ENCODE peak calls at places on chromosomes 5 and 9, in nine cellular contexts. U is fibroblast of lung; R is nucleus accumbens; V is activated naive CD8-positive, alpha-beta T cell treated with anti-CD3 and anti-CD28 coated beads, Interleukin-2, amount 10 ng/mL, durations not matched to agents 7 days and 5 days; O is AG09319; M is HS-5; F is memory B cell; X is kidney; L is T-helper 2 cell. B is an unnamed sample.

GRCh38 chr9:119003218-119003617 is 366.0 kb downstream of the BRINP1 start:
- DNase-seq in M (peak), L (no peak), X (no peak), O (no peak), V (no peak), R (no peak), U (peak), F (no peak), B (peak)

GRCh38 chr5:14818931-14819790 is 52.4 kb downstream of the ANKH start:
- DNase-seq in U (no peak), X (no peak), M (no peak), F (no peak), V (no peak), O (no peak), R (no peak), L (no peak), B (no peak)

GRCh38 chr9:114289571-114290481 is 33.1 kb upstream of the ORM1 start:
- DNase-seq in U (no peak), F (no peak), M (no peak), L (no peak), X (peak), O (no peak), V (peak), R (no peak), B (no peak)

GRCh38 chr5:179836225-179837019 is 15.7 kb downstream of the SQSTM1 start:
- DNase-seq in X (peak), R (no peak), L (peak), M (no peak), F (no peak), U (peak), V (peak), O (no peak), B (no peak)

GRCh38 chr5:31993182-31993961 is 180.7 kb downstream of the GOLPH3 start:
- DNase-seq in O (peak), X (no peak), M (peak), R (no peak), L (no peak), V (no peak), F (no peak), U (peak), B (peak)

GRCh38 chr9:96553070-96553469 is 66.6 kb downstream of the CDC14B start:
- DNase-seq in L (no peak), O (peak), M (peak), V (no peak), U (peak), X (no peak), R (no peak), F (no peak), B (peak)

GRCh38 chr9:114385412-114386181 is 2.2 kb downstream of the AKNA start:
- DNase-seq in U (peak), O (no peak), X (peak), L (peak), R (peak), F (peak), M (peak), V (peak), B (peak)

GRCh38 chr5:123182072-123182471 is 93.0 kb downstream of the PRDM6 start:
- DNase-seq in F (no peak), M (no peak), X (no peak), V (no peak), U (no peak), R (no peak), O (no peak), L (no peak), B (no peak)

GRCh38 chr9:128733256-128733655 is 9.3 kb upstream of the ZDHHC12 start:
- DNase-seq in V (no peak), U (peak), X (no peak), R (no peak), O (peak), F (no peak), L (no peak), M (no peak), B (peak)

GRCh38 chr9:132794730-132795380 is 83.2 kb downstream of the AK8 start:
- DNase-seq in O (no peak), F (no peak), U (no peak), R (no peak), X (no peak), V (no peak), M (no peak), L (no peak), B (no peak)

GRCh38 chr5:77266291-77266690 is 55.8 kb downstream of the PDE8B start:
- DNase-seq in O (no peak), F (no peak), U (peak), X (no peak), M (no peak), L (no peak), V (no peak), R (no peak), B (no peak)

GRCh38 chr5:60701317-60701988 is 1.5 kb upstream of the DEPDC1B start:
- DNase-seq in R (no peak), F (no peak), U (no peak), X (no peak), L (no peak), V (no peak), M (no peak), O (no peak), B (no peak)

GRCh38 chr5:591746-592145 is 20.4 kb upstream of the CEP72 start:
- DNase-seq in M (no peak), L (no peak), F (no peak), U (no peak), X (no peak), V (no peak), O (no peak), R (no peak), B (no peak)

GRCh38 chr9:110123364-110124095 is 84.4 kb downstream of the C9orf152 start:
- DNase-seq in U (peak), X (no peak), M (no peak), V (no peak), F (no peak), O (no peak), R (no peak), L (no peak), B (no peak)

GRCh38 chr9:1429328-1429727 is 379.2 kb downstream of the DMRT2 start:
- DNase-seq in U (no peak), V (no peak), L (no peak), R (no peak), X (no peak), O (no peak), M (no peak), F (no peak), B (no peak)

GRCh38 chr9:113582698-113583200 is 119.2 kb downstream of the RGS3 start:
- DNase-seq in X (peak), V (no peak), U (no peak), F (no peak), L (no peak), O (no peak), R (no peak), M (no peak), B (no peak)

GRCh38 chr9:126374366-126374781 is 47.7 kb downstream of the MVB12B start:
- DNase-seq in O (no peak), X (no peak), L (no peak), U (no peak), M (no peak), V (no peak), F (no peak), R (no peak), B (no peak)

GRCh38 chr5:181181650-181182565 is 23.1 kb downstream of the TRIM7 start:
- DNase-seq in X (no peak), M (no peak), U (peak), V (peak), O (no peak), R (no peak), L (peak), F (peak), B (no peak)

GRCh38 chr5:179166886-179167841 is 107.0 kb downstream of the ZNF354C start:
- DNase-seq in R (peak), O (peak), X (peak), M (no peak), L (peak), V (peak), F (peak), U (peak), B (no peak)

GRCh38 chr9:86945868-86946711 is 1.2 kb downstream of the GAS1 start:
- DNase-seq in L (peak), M (peak), F (peak), U (peak), X (peak), O (no peak), V (peak), R (peak), B (no peak)

GRCh38 chr5:58794875-58795274 is 212.0 kb downstream of the RAB3C start:
- DNase-seq in F (no peak), R (no peak), O (no peak), V (no peak), L (no peak), X (no peak), M (no peak), U (no peak), B (no peak)

GRCh38 chr9:76759726-76760125 is 4.5 kb upstream of the PCA3 start:
- DNase-seq in R (no peak), O (no peak), M (no peak), X (no peak), F (peak), U (no peak), V (no peak), L (no peak), B (no peak)

GRCh38 chr9:37575921-37576721 is at the start of gene FBXO10:
- DNase-seq in R (peak), M (no peak), U (peak), V (peak), L (no peak), F (peak), X (peak), O (no peak), B (no peak)

GRCh38 chr5:61347088-61347487 is 15.0 kb downstream of the ZSWIM6 start:
- DNase-seq in L (no peak), U (no peak), X (no peak), M (no peak), O (no peak), R (no peak), F (no peak), V (no peak), B (no peak)

GRCh38 chr5:133404724-133405123 is 207.6 kb downstream of the FSTL4 start:
- DNase-seq in V (no peak), R (no peak), L (no peak), X (no peak), U (peak), O (no peak), F (no peak), M (no peak), B (no peak)

GRCh38 chr9:8783999-8784398 is 984.4 kb upstream of the DMAC1 start:
- DNase-seq in U (no peak), X (no peak), V (no peak), F (no peak), L (no peak), R (no peak), M (no peak), O (no peak), B (no peak)